ENCODE peak calls at places on chromosome 5, in nine cellular contexts. K is cardiac fibroblast, M is GM23248, R is fibroblast of villous mesenchyme, W is mammary epithelial cell, T is HCT116, O is skeletal muscle cell, A is colonic mucosa, L is mesendoderm. H is an unnamed sample.

GRCh38 chr5:151664694-151665583 is 21.8 kb downstream of the SPARC start:
- DNase-seq in K (peak; percentile 80), T (no peak), A (peak; percentile 34), O (peak; percentile 66), M (peak; percentile 76), W (no peak), L (no peak), R (peak; percentile 96), H (no peak)

GRCh38 chr5:132489051-132489770 is 1.4 kb downstream of the IRF1 start:
- DNase-seq in O (no peak), L (no peak), T (no peak), W (no peak), R (no peak), M (no peak), K (no peak), A (peak; percentile 41), H (no peak)

GRCh38 chr5:96986450-96986849 is 50.6 kb downstream of the LNPEP start:
- DNase-seq in A (no peak), R (no peak), W (no peak), K (no peak), L (no peak), O (no peak), M (no peak), T (no peak), H (no peak)

GRCh38 chr5:54702470-54702869 is 184.9 kb downstream of the SNX18 start:
- DNase-seq in R (peak; percentile 18), T (no peak), K (no peak), O (no peak), L (no peak), M (peak; percentile 39), W (no peak), A (no peak), H (no peak)

GRCh38 chr5:1651250-1651649 is 127.5 kb upstream of the LPCAT1 start:
- DNase-seq in O (no peak), W (no peak), L (no peak), A (no peak), T (no peak), R (no peak), M (no peak), K (no peak), H (no peak)

GRCh38 chr5:129963359-129963758 is 59.1 kb downstream of the CHSY3 start:
- DNase-seq in M (peak; percentile 88), O (peak; percentile 96), A (no peak), T (no peak), L (no peak), R (peak; percentile 83), K (peak; percentile 81), W (peak; percentile 66), H (peak; percentile 8)

GRCh38 chr5:91025449-91025848 is 357.7 kb downstream of the ARRDC3 start:
- DNase-seq in L (no peak), R (no peak), O (no peak), K (no peak), A (no peak), M (no peak), T (no peak), W (no peak), H (no peak)

GRCh38 chr5:139193928-139194327 is 4.2 kb downstream of the SIL1 start:
- DNase-seq in A (no peak), K (peak; percentile 22), T (no peak), O (no peak), L (peak; percentile 45), W (no peak), M (peak; percentile 44), R (no peak), H (peak; percentile 25)

GRCh38 chr5:121805931-121806330 is 45.8 kb upstream of the FTMT start:
- DNase-seq in L (no peak), T (no peak), K (no peak), O (no peak), A (no peak), W (peak; percentile 43), M (peak; percentile 1), R (peak; percentile 2), H (no peak)

GRCh38 chr5:178483620-178484019 is 106.6 kb downstream of the COL23A1 start:
- DNase-seq in O (no peak), T (no peak), R (no peak), A (no peak), K (no peak), L (no peak), M (no peak), W (no peak), H (no peak)

GRCh38 chr5:130222638-130223037 is 318.4 kb downstream of the CHSY3 start:
- DNase-seq in A (no peak), W (peak; percentile 15), T (no peak), M (no peak), K (peak; percentile 59), R (peak; percentile 3), O (no peak), L (no peak), H (peak; percentile 50)

GRCh38 chr5:155969510-155969909 is 357.5 kb upstream of the SGCD start:
- DNase-seq in R (no peak), A (no peak), K (no peak), T (no peak), O (no peak), W (no peak), L (no peak), M (no peak), H (no peak)

GRCh38 chr5:77991084-77991483 is 214.9 kb upstream of the TBCA start:
- DNase-seq in K (no peak), L (peak; percentile 23), T (no peak), M (no peak), O (no peak), W (no peak), A (no peak), R (no peak), H (no peak)

GRCh38 chr5:133905494-133905893 is 62.9 kb downstream of the C5orf15 start:
- DNase-seq in W (no peak), T (no peak), L (peak; percentile 25), R (no peak), A (no peak), O (no peak), M (no peak), K (no peak), H (no peak)

GRCh38 chr5:151250346-151251000 is 2.5 kb upstream of the GM2A start:
- DNase-seq in A (no peak), T (no peak), W (no peak), R (no peak), K (no peak), O (no peak), L (no peak), M (no peak), H (no peak)

GRCh38 chr5:180799902-180800801 is 2.5 kb downstream of the MGAT1 start:
- DNase-seq in O (no peak), L (peak; percentile 47), A (peak; percentile 16), T (no peak), R (peak; percentile 61), M (peak; percentile 89), W (peak; percentile 85), K (peak; percentile 52), H (peak; percentile 87)

GRCh38 chr5:149211566-149211965 is 60.1 kb upstream of the AFAP1L1 start:
- DNase-seq in O (peak; percentile 73), A (no peak), R (peak; percentile 76), M (peak; percentile 79), W (no peak), K (peak; percentile 66), T (no peak), L (no peak), H (no peak)

GRCh38 chr5:90161399-90161798 is 248.2 kb downstream of the CETN3 start:
- DNase-seq in O (no peak), M (peak; percentile 45), L (peak; percentile 74), K (peak; percentile 95), R (peak; percentile 56), T (peak; percentile 39), A (no peak), W (no peak), H (peak; percentile 61)

DNA sequence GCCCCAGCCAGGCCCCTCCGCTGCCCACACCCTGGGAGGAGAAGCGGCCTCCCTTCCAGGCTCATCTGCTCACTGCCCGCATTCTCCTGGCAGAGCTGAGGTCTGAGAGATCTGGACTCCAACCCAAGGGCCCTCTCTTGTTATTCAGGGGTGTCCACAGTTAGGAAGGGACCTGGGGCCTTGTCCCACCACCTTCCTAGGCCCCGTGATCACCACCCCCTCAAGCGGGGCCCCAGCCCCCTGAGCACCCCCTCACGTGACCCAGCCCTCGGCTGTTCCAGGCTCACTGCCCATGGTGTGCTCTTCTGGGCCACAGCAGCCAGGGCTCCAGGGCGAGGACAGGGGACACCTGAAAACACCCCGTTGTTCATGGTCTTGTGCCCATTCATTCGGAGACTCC is 48.7 kb downstream of the NEURL1B start:
- DNase-seq in L (no peak), O (no peak), A (no peak), T (no peak), R (no peak), K (no peak), M (no peak), W (no peak), H (no peak)
- H3K4me3 ChIP-seq in L (no peak overlapping the region), O (no peak overlapping the region), A (no peak overlapping the region), T (no peak overlapping the region), R (no peak overlapping the region), K (no peak overlapping the region), M (no peak overlapping the region), W (no peak overlapping the region), H (no peak overlapping the region)

GRCh38 chr5:62308439-62308838 is 2.4 kb downstream of the KIF2A start:
- DNase-seq in A (no peak), L (no peak), W (no peak), R (no peak), M (no peak), T (no peak), O (no peak), K (no peak), H (no peak)
- H3K4me3 ChIP-seq in A (no peak overlapping the region), L (no peak overlapping the region), W (no peak overlapping the region), R (no peak overlapping the region), M (no peak overlapping the region), T (no peak overlapping the region), O (no peak overlapping the region), K (no peak overlapping the region), H (no peak overlapping the region)

GRCh38 chr5:27315541-27316282 is 277.3 kb upstream of the CDH9 start:
- DNase-seq in M (peak; percentile 54), A (no peak), K (peak; percentile 64), W (peak; percentile 62), T (no peak), R (peak; percentile 54), O (peak; percentile 54), L (peak; percentile 14), H (peak; percentile 68)

GRCh38 chr5:27312291-27312690 is 273.9 kb upstream of the CDH9 start:
- DNase-seq in R (no peak), M (no peak), L (no peak), W (no peak), O (no peak), T (no peak), K (no peak), A (no peak), H (no peak)

GRCh38 chr5:27313549-27313948 is 275.2 kb upstream of the CDH9 start:
- DNase-seq in O (no peak), L (no peak), K (no peak), M (no peak), R (no peak), A (no peak), T (no peak), W (no peak), H (no peak)

GRCh38 chr5:27318701-27319100 is 280.3 kb upstream of the CDH9 start:
- DNase-seq in W (no peak), L (no peak), T (no peak), M (peak; percentile 11), K (no peak), O (no peak), R (no peak), A (no peak), H (no peak)

GRCh38 chr5:27316283-27316675 is 277.9 kb upstream of the CDH9 start:
- DNase-seq in K (peak; percentile 67), A (no peak), R (peak; percentile 61), L (peak; percentile 48), M (peak; percentile 44), W (peak; percentile 33), T (no peak), O (peak; percentile 49), H (peak; percentile 65)
- H3K4me3 ChIP-seq in K (no peak overlapping the region), A (no peak overlapping the region), R (no peak overlapping the region), L (no peak overlapping the region), M (peak overlapping the region; percentile 21), W (no peak overlapping the region), T (no peak overlapping the region), O (no peak overlapping the region), H (no peak overlapping the region)

GRCh38 chr5:6480133-6481051 is 31.7 kb downstream of the UBE2QL1 start:
- DNase-seq in R (no peak), A (no peak), W (no peak), K (no peak), L (peak; percentile 40), M (no peak), T (no peak), O (no peak), H (no peak)
- H3K4me3 ChIP-seq in R (no peak overlapping the region), A (no peak overlapping the region), W (no peak overlapping the region), K (no peak overlapping the region), L (no peak overlapping the region), M (no peak overlapping the region), T (no peak overlapping the region), O (no peak overlapping the region), H (no peak overlapping the region)